ENCODE peak calls at places on chromosomes 3 and 15, in ten cellular contexts. F is fibroblast of lung; A is NCI-H1436; W is effector memory CD8-positive, alpha-beta T cell; T is kidney; O is HTR-8/SVneo; X is cardiac muscle cell; D is B cell; J is stimulated activated naive B cell treated with anti-CD40 and anti-IgM and Interleukin-4, amounts not matched to agents 10 μg/mL and 1 μg/mL and 100 μg/mL, for 72 hours; V is epithelial cell of proximal tubule. E is an unnamed sample.

GRCh38 chr3:10770547-10770946 is 45.5 kb upstream of the SLC6A11 start:
- DNase-seq in F (no peak), A (no peak), W (no peak), T (no peak), O (no peak), X (no peak), D (no peak), J (no peak), V (no peak), E (no peak)

GRCh38 chr3:138941259-138941885 is 5.6 kb downstream of the FOXL2 start:
- DNase-seq in F (peak), A (no peak), W (no peak), T (no peak), O (no peak), X (peak), D (no peak), J (no peak), V (no peak), E (peak)

GRCh38 chr3:65371053-65371452 is 667.7 kb downstream of the MAGI1 start:
- DNase-seq in F (no peak), A (no peak), W (no peak), T (no peak), O (no peak), X (no peak), D (no peak), J (no peak), V (no peak), E (no peak)

GRCh38 chr3:128488995-128489859 is 3.8 kb downstream of the GATA2 start:
- DNase-seq in F (peak), A (no peak), W (no peak), T (peak), O (peak), X (peak), D (no peak), J (no peak), V (no peak), E (no peak)

GRCh38 chr3:155218470-155218869 is 75.0 kb downstream of the STRIT1 start:
- DNase-seq in F (no peak), A (no peak), W (no peak), T (no peak), O (no peak), X (no peak), D (no peak), J (no peak), V (no peak), E (no peak)

GRCh38 chr3:42270561-42270960 is 4.6 kb upstream of the CCK start:
- DNase-seq in F (no peak), A (no peak), W (no peak), T (no peak), O (no peak), X (no peak), D (no peak), J (no peak), V (no peak), E (no peak)

GRCh38 chr15:26890451-26890850 is 23.6 kb downstream of the GABRA5 start:
- DNase-seq in F (no peak), A (no peak), W (no peak), T (no peak), O (no peak), X (no peak), D (no peak), J (no peak), V (no peak), E (no peak)

GRCh38 chr3:55484741-55485207 is 2.3 kb downstream of the WNT5A start:
- DNase-seq in F (no peak), A (no peak), W (no peak), T (no peak), O (no peak), X (no peak), D (no peak), J (no peak), V (no peak), E (no peak)